ENCODE peak calls at places on chromosomes 4 and X, in nine cellular contexts. One of them, this sample, is unnamed.

GRCh38 chr4:184671101-184671500 is 21.6 kb downstream of the PRIMPOL start:
- DNase-seq in lower lobe of right lung: no peak
- DNase-seq in fibroblast of lung: no peak
- DNase-seq in brain microvascular endothelial cell: no peak
- DNase-seq in K562: no peak
- DNase-seq in heart left ventricle: no peak
- DNase-seq in Peyer's patch: no peak
- DNase-seq in body of pancreas: no peak
- DNase-seq in endodermal cell: no peak
- DNase-seq in this sample: no peak

GRCh38 chr4:155966661-155967060 is 13.0 kb upstream of the CTSO start:
- DNase-seq in lower lobe of right lung: no peak
- DNase-seq in fibroblast of lung: no peak
- DNase-seq in brain microvascular endothelial cell: no peak
- DNase-seq in K562: no peak
- DNase-seq in heart left ventricle: no peak
- DNase-seq in Peyer's patch: no peak
- DNase-seq in body of pancreas: no peak
- DNase-seq in endodermal cell: no peak
- DNase-seq in this sample: no peak

GRCh38 chrX:13126785-13127184 is 82.4 kb upstream of the FAM9C start:
- DNase-seq in lower lobe of right lung: no peak
- DNase-seq in fibroblast of lung: no peak
- DNase-seq in brain microvascular endothelial cell: peak
- DNase-seq in K562: no peak
- DNase-seq in heart left ventricle: no peak
- DNase-seq in Peyer's patch: no peak
- DNase-seq in body of pancreas: no peak
- DNase-seq in endodermal cell: no peak
- DNase-seq in this sample: no peak

GRCh38 chr4:76074468-76074867 is at the start of gene ART3:
- DNase-seq in lower lobe of right lung: no peak
- DNase-seq in fibroblast of lung: no peak
- DNase-seq in brain microvascular endothelial cell: no peak
- DNase-seq in K562: no peak
- DNase-seq in heart left ventricle: peak
- DNase-seq in Peyer's patch: no peak
- DNase-seq in body of pancreas: no peak
- DNase-seq in endodermal cell: no peak
- DNase-seq in this sample: no peak

GRCh38 chr4:182242793-182243192 is 409 bp upstream of the TENM3 start:
- DNase-seq in lower lobe of right lung: no peak
- DNase-seq in fibroblast of lung: peak
- DNase-seq in brain microvascular endothelial cell: peak
- DNase-seq in K562: no peak
- DNase-seq in heart left ventricle: no peak
- DNase-seq in Peyer's patch: no peak
- DNase-seq in body of pancreas: no peak
- DNase-seq in endodermal cell: no peak
- DNase-seq in this sample: no peak

GRCh38 chr4:8215001-8215427 is 15.9 kb downstream of the SH3TC1 start:
- DNase-seq in lower lobe of right lung: no peak
- DNase-seq in fibroblast of lung: peak
- DNase-seq in brain microvascular endothelial cell: no peak
- DNase-seq in K562: no peak
- DNase-seq in heart left ventricle: no peak
- DNase-seq in Peyer's patch: no peak
- DNase-seq in body of pancreas: peak
- DNase-seq in endodermal cell: no peak
- DNase-seq in this sample: no peak

GRCh38 chr4:183504064-183504929 is 561 bp upstream of the ING2 start:
- DNase-seq in lower lobe of right lung: peak
- DNase-seq in fibroblast of lung: peak
- DNase-seq in brain microvascular endothelial cell: peak
- DNase-seq in K562: peak
- DNase-seq in heart left ventricle: peak
- DNase-seq in Peyer's patch: peak
- DNase-seq in body of pancreas: peak
- DNase-seq in endodermal cell: peak
- DNase-seq in this sample: no peak

GRCh38 chr4:75146223-75146622 is 213.3 kb downstream of the PARM1 start:
- DNase-seq in lower lobe of right lung: no peak
- DNase-seq in fibroblast of lung: no peak
- DNase-seq in brain microvascular endothelial cell: no peak
- DNase-seq in K562: no peak
- DNase-seq in heart left ventricle: no peak
- DNase-seq in Peyer's patch: no peak
- DNase-seq in body of pancreas: no peak
- DNase-seq in endodermal cell: no peak
- DNase-seq in this sample: no peak

GRCh38 chrX:124216396-124217124 is 115.9 kb upstream of the TEX13D start:
- DNase-seq in lower lobe of right lung: no peak
- DNase-seq in fibroblast of lung: no peak
- DNase-seq in brain microvascular endothelial cell: no peak
- DNase-seq in K562: no peak
- DNase-seq in heart left ventricle: no peak
- DNase-seq in Peyer's patch: no peak
- DNase-seq in body of pancreas: no peak
- DNase-seq in endodermal cell: peak
- DNase-seq in this sample: no peak

GRCh38 chrX:154369453-154370299 is 4.8 kb downstream of the FLNA start:
- DNase-seq in lower lobe of right lung: peak
- DNase-seq in fibroblast of lung: peak
- DNase-seq in brain microvascular endothelial cell: peak
- DNase-seq in K562: peak
- DNase-seq in heart left ventricle: peak
- DNase-seq in Peyer's patch: no peak
- DNase-seq in body of pancreas: peak
- DNase-seq in endodermal cell: peak
- DNase-seq in this sample: no peak

GRCh38 chrX:10582945-10583344 is 37.4 kb downstream of the MID1 start:
- DNase-seq in lower lobe of right lung: no peak
- DNase-seq in fibroblast of lung: peak
- DNase-seq in brain microvascular endothelial cell: no peak
- DNase-seq in K562: no peak
- DNase-seq in heart left ventricle: no peak
- DNase-seq in Peyer's patch: no peak
- DNase-seq in body of pancreas: no peak
- DNase-seq in endodermal cell: no peak
- DNase-seq in this sample: no peak

GRCh38 chr4:70743728-70744127 is 22.0 kb downstream of the RUFY3 start:
- DNase-seq in lower lobe of right lung: no peak
- DNase-seq in fibroblast of lung: no peak
- DNase-seq in brain microvascular endothelial cell: no peak
- DNase-seq in K562: no peak
- DNase-seq in heart left ventricle: no peak
- DNase-seq in Peyer's patch: no peak
- DNase-seq in body of pancreas: no peak
- DNase-seq in endodermal cell: no peak
- DNase-seq in this sample: no peak

GRCh38 chr4:162683659-162684370 is 482.9 kb downstream of the NAF1 start:
- DNase-seq in lower lobe of right lung: no peak
- DNase-seq in fibroblast of lung: no peak
- DNase-seq in brain microvascular endothelial cell: peak
- DNase-seq in K562: no peak
- DNase-seq in heart left ventricle: no peak
- DNase-seq in Peyer's patch: no peak
- DNase-seq in body of pancreas: no peak
- DNase-seq in endodermal cell: no peak
- DNase-seq in this sample: no peak

GRCh38 chrX:147902270-147902669 is 9.4 kb upstream of the FMR1 start:
- DNase-seq in lower lobe of right lung: no peak
- DNase-seq in fibroblast of lung: no peak
- DNase-seq in brain microvascular endothelial cell: no peak
- DNase-seq in K562: no peak
- DNase-seq in heart left ventricle: no peak
- DNase-seq in Peyer's patch: no peak
- DNase-seq in body of pancreas: no peak
- DNase-seq in endodermal cell: no peak
- DNase-seq in this sample: no peak

GRCh38 chrX:147900349-147900748 is 11.4 kb upstream of the FMR1 start:
- DNase-seq in lower lobe of right lung: no peak
- DNase-seq in fibroblast of lung: no peak
- DNase-seq in brain microvascular endothelial cell: no peak
- DNase-seq in K562: no peak
- DNase-seq in heart left ventricle: no peak
- DNase-seq in Peyer's patch: no peak
- DNase-seq in body of pancreas: no peak
- DNase-seq in endodermal cell: no peak
- DNase-seq in this sample: no peak

GRCh38 chrX:147898951-147899350 is 12.8 kb upstream of the FMR1 start:
- DNase-seq in lower lobe of right lung: no peak
- DNase-seq in fibroblast of lung: no peak
- DNase-seq in brain microvascular endothelial cell: no peak
- DNase-seq in K562: no peak
- DNase-seq in heart left ventricle: no peak
- DNase-seq in Peyer's patch: no peak
- DNase-seq in body of pancreas: no peak
- DNase-seq in endodermal cell: no peak
- DNase-seq in this sample: no peak

GRCh38 chrX:147901476-147902126 is 10.1 kb upstream of the FMR1 start:
- DNase-seq in lower lobe of right lung: no peak
- DNase-seq in fibroblast of lung: no peak
- DNase-seq in brain microvascular endothelial cell: no peak
- DNase-seq in K562: no peak
- DNase-seq in heart left ventricle: no peak
- DNase-seq in Peyer's patch: no peak
- DNase-seq in body of pancreas: peak
- DNase-seq in endodermal cell: no peak
- DNase-seq in this sample: no peak

GRCh38 chrX:147899715-147900114 is 12.0 kb upstream of the FMR1 start:
- DNase-seq in lower lobe of right lung: no peak
- DNase-seq in fibroblast of lung: no peak
- DNase-seq in brain microvascular endothelial cell: no peak
- DNase-seq in K562: no peak
- DNase-seq in heart left ventricle: no peak
- DNase-seq in Peyer's patch: no peak
- DNase-seq in body of pancreas: no peak
- DNase-seq in endodermal cell: no peak
- DNase-seq in this sample: no peak
- TF ChIP-seq CTCF in lower lobe of right lung: no peak
- TF ChIP-seq CTCF in fibroblast of lung: no peak
- TF ChIP-seq CTCF in brain microvascular endothelial cell: no peak
- TF ChIP-seq CTCF in K562: no peak
- TF ChIP-seq CTCF in heart left ventricle: no peak
- TF ChIP-seq CTCF in Peyer's patch: no peak
- TF ChIP-seq CTCF in body of pancreas: no peak
- TF ChIP-seq CTCF in endodermal cell: no peak
- TF ChIP-seq CTCF in this sample: no peak

GRCh38 chr4:40038972-40039371 is 17.7 kb upstream of the N4BP2 start:
- DNase-seq in lower lobe of right lung: no peak
- DNase-seq in fibroblast of lung: peak
- DNase-seq in brain microvascular endothelial cell: no peak
- DNase-seq in K562: no peak
- DNase-seq in heart left ventricle: no peak
- DNase-seq in Peyer's patch: no peak
- DNase-seq in body of pancreas: no peak
- DNase-seq in endodermal cell: no peak
- DNase-seq in this sample: no peak
- H3K27ac ChIP-seq in lower lobe of right lung: no peak
- H3K27ac ChIP-seq in fibroblast of lung: no peak
- H3K27ac ChIP-seq in brain microvascular endothelial cell: no peak
- H3K27ac ChIP-seq in K562: no peak
- H3K27ac ChIP-seq in heart left ventricle: no peak
- H3K27ac ChIP-seq in Peyer's patch: no peak
- H3K27ac ChIP-seq in body of pancreas: no peak
- H3K27ac ChIP-seq in endodermal cell: no peak
- H3K27ac ChIP-seq in this sample: no peak

DNA sequence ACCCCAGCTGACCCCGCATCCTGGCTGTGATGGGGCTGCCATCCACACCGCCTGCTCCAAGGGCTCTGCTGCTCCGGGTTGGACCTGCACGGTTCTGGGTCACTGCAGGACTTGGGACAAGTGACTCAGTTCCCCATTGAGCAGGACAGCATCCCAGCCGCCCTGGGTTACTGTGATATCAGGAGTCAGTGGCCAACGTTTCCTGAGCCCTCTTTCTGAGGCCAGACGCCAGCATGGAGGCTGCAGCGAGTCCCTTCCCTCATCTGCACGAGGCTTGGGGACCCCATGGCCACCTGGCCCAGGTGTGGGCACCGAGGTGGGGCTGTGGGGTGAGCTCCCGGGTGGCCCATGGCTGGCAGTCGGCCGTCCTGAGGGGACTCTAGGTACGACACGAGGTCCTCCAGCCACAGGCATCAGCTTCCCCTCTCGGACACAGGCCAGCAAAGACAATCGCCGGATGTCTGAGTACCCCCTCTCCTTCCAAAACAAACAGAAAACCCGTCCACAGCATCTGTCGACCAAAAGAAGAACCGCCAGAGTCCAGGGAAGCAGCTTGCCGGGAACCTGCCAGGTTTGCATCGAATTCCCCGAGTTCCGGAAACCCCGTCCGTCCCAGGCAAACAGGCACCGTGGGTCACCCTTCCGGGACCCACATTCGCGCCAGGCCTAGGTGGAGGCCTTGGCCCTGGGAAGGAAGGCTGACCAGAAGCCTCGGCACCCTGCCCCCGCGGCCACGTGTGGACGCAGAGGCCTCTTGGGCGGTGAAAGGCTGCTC is 136.1 kb downstream of the FAM53A start:
- DNase-seq in lower lobe of right lung: no peak
- DNase-seq in fibroblast of lung: no peak
- DNase-seq in brain microvascular endothelial cell: no peak
- DNase-seq in K562: no peak
- DNase-seq in heart left ventricle: peak
- DNase-seq in Peyer's patch: no peak
- DNase-seq in body of pancreas: peak
- DNase-seq in endodermal cell: no peak
- DNase-seq in this sample: no peak
- H3K4me3 ChIP-seq in lower lobe of right lung: peak
- H3K4me3 ChIP-seq in fibroblast of lung: no peak
- H3K4me3 ChIP-seq in brain microvascular endothelial cell: no peak
- H3K4me3 ChIP-seq in K562: no peak
- H3K4me3 ChIP-seq in heart left ventricle: no peak
- H3K4me3 ChIP-seq in Peyer's patch: peak
- H3K4me3 ChIP-seq in body of pancreas: no peak
- H3K4me3 ChIP-seq in endodermal cell: no peak
- H3K4me3 ChIP-seq in this sample: peak

DNA sequence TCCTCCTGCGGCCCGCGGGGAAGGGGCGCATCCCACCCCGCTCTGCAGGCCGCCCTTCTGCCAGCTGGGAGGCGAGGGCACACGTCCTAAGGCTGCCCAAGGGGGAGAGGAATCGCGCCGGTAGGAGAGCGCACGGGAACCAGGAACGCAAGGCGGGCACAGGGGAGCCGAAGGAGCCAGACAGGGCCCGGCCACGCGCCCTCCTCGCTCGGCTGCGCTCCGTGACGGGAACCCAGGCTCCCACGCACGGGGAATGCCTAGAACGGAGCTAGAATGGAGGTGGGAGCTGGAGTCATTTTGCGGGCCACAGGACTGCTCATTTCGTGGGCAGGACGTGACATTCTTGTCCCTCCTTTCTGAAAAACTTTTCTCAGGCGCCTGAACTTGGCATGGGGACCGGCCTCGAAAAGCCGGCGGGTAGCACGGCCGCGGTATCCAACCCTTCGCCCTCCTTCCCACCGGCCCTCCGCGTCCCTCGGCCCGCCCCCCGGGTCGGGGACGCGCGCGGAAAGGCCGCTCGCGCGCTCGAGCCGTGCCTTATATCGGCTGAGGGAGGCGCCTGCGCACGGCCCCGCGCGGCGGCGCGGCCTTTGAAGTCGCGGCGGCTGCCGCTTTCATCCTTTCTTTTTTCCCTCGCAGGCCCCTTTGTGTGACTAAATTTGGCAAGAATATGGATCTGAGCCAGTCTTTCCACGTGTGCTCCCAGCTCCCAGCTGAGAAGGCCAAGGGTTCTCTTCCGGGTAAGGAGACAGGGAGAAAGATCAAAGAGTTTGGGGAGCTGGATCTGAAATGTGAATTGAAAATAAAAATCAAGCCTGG is 4.3 kb upstream of the LEF1 start:
- DNase-seq in lower lobe of right lung: peak
- DNase-seq in fibroblast of lung: peak
- DNase-seq in brain microvascular endothelial cell: no peak
- DNase-seq in K562: peak
- DNase-seq in heart left ventricle: peak
- DNase-seq in Peyer's patch: peak
- DNase-seq in body of pancreas: peak
- DNase-seq in endodermal cell: peak
- DNase-seq in this sample: no peak
- TF ChIP-seq CTCF in lower lobe of right lung: no peak
- TF ChIP-seq CTCF in fibroblast of lung: no peak
- TF ChIP-seq CTCF in brain microvascular endothelial cell: peak
- TF ChIP-seq CTCF in K562: no peak
- TF ChIP-seq CTCF in heart left ventricle: no peak
- TF ChIP-seq CTCF in Peyer's patch: no peak
- TF ChIP-seq CTCF in body of pancreas: no peak
- TF ChIP-seq CTCF in endodermal cell: peak
- TF ChIP-seq CTCF in this sample: no peak